ENCODE peak calls at places on chromosomes 16 and 17, in ten cellular contexts. One of them, this sample, is unnamed.

GRCh38 chr17:38922538-38923291 is 2.7 kb upstream of the LASP1NB start:
- DNase-seq in T-helper 9 cell: no peak
- DNase-seq in stimulated activated CD4-positive, alpha-beta T cell treated with anti-CD3 and anti-CD28 coated beads, Interleukin-2, amount 100 ng/mL, for 48 hours: no peak
- DNase-seq in activated effector memory CD4-positive, alpha-beta T cell treated with Interleukin-2 at 50 U/mL for 16 hours: no peak
- DNase-seq in activated CD4-positive, alpha-beta T cell treated with anti-CD3 and anti-CD28 coated beads, Interleukin-2, amount 50 U/mL, for 48 hours: no peak
- DNase-seq in GF-D8: no peak
- DNase-seq in T follicular helper cell: no peak
- DNase-seq in stimulated activated CD8-positive, alpha-beta memory T cell treated with anti-CD3 and anti-CD28 coated beads, Interleukin-15, amount 100 ng/mL, for 24 hours: no peak
- DNase-seq in CD4-positive, alpha-beta T cell: no peak
- DNase-seq in Peyer's patch: peak; percentile 16
- DNase-seq in this sample: no peak

GRCh38 chr16:7239547-7239946 is 93.1 kb upstream of the RBFOX1 start:
- DNase-seq in T follicular helper cell: no peak
- DNase-seq in activated effector memory CD4-positive, alpha-beta T cell treated with Interleukin-2 at 50 U/mL for 16 hours: no peak
- DNase-seq in Peyer's patch: no peak
- DNase-seq in activated CD4-positive, alpha-beta T cell treated with anti-CD3 and anti-CD28 coated beads, Interleukin-2, amount 50 U/mL, for 48 hours: no peak
- DNase-seq in GF-D8: no peak
- DNase-seq in T-helper 9 cell: no peak
- DNase-seq in CD4-positive, alpha-beta T cell: no peak
- DNase-seq in stimulated activated CD8-positive, alpha-beta memory T cell treated with anti-CD3 and anti-CD28 coated beads, Interleukin-15, amount 100 ng/mL, for 24 hours: no peak
- DNase-seq in stimulated activated CD4-positive, alpha-beta T cell treated with anti-CD3 and anti-CD28 coated beads, Interleukin-2, amount 100 ng/mL, for 48 hours: no peak
- DNase-seq in this sample: no peak

GRCh38 chr16:17068524-17068923 is 402.2 kb downstream of the XYLT1 start:
- DNase-seq in T-helper 9 cell: no peak
- DNase-seq in activated CD4-positive, alpha-beta T cell treated with anti-CD3 and anti-CD28 coated beads, Interleukin-2, amount 50 U/mL, for 48 hours: no peak
- DNase-seq in activated effector memory CD4-positive, alpha-beta T cell treated with Interleukin-2 at 50 U/mL for 16 hours: no peak
- DNase-seq in GF-D8: no peak
- DNase-seq in CD4-positive, alpha-beta T cell: no peak
- DNase-seq in stimulated activated CD8-positive, alpha-beta memory T cell treated with anti-CD3 and anti-CD28 coated beads, Interleukin-15, amount 100 ng/mL, for 24 hours: no peak
- DNase-seq in stimulated activated CD4-positive, alpha-beta T cell treated with anti-CD3 and anti-CD28 coated beads, Interleukin-2, amount 100 ng/mL, for 48 hours: no peak
- DNase-seq in T follicular helper cell: no peak
- DNase-seq in Peyer's patch: no peak
- DNase-seq in this sample: no peak

GRCh38 chr17:44038604-44039007 is 23.8 kb upstream of the TMEM101 start:
- DNase-seq in stimulated activated CD4-positive, alpha-beta T cell treated with anti-CD3 and anti-CD28 coated beads, Interleukin-2, amount 100 ng/mL, for 48 hours: no peak
- DNase-seq in activated CD4-positive, alpha-beta T cell treated with anti-CD3 and anti-CD28 coated beads, Interleukin-2, amount 50 U/mL, for 48 hours: no peak
- DNase-seq in activated effector memory CD4-positive, alpha-beta T cell treated with Interleukin-2 at 50 U/mL for 16 hours: no peak
- DNase-seq in Peyer's patch: no peak
- DNase-seq in stimulated activated CD8-positive, alpha-beta memory T cell treated with anti-CD3 and anti-CD28 coated beads, Interleukin-15, amount 100 ng/mL, for 24 hours: no peak
- DNase-seq in CD4-positive, alpha-beta T cell: no peak
- DNase-seq in T-helper 9 cell: no peak
- DNase-seq in T follicular helper cell: no peak
- DNase-seq in GF-D8: no peak
- DNase-seq in this sample: no peak

GRCh38 chr17:76816590-76817135 is 51.5 kb upstream of the MGAT5B start:
- DNase-seq in activated effector memory CD4-positive, alpha-beta T cell treated with Interleukin-2 at 50 U/mL for 16 hours: peak; percentile 50
- DNase-seq in activated CD4-positive, alpha-beta T cell treated with anti-CD3 and anti-CD28 coated beads, Interleukin-2, amount 50 U/mL, for 48 hours: peak; percentile 49
- DNase-seq in CD4-positive, alpha-beta T cell: peak; percentile 51
- DNase-seq in T-helper 9 cell: peak; percentile 34
- DNase-seq in stimulated activated CD8-positive, alpha-beta memory T cell treated with anti-CD3 and anti-CD28 coated beads, Interleukin-15, amount 100 ng/mL, for 24 hours: peak; percentile 13
- DNase-seq in Peyer's patch: peak; percentile 20
- DNase-seq in GF-D8: no peak
- DNase-seq in T follicular helper cell: peak; percentile 40
- DNase-seq in stimulated activated CD4-positive, alpha-beta T cell treated with anti-CD3 and anti-CD28 coated beads, Interleukin-2, amount 100 ng/mL, for 48 hours: peak; percentile 40
- DNase-seq in this sample: peak; percentile 27

GRCh38 chr17:60729854-60730253 is 52.2 kb downstream of the BCAS3 start:
- DNase-seq in T-helper 9 cell: no peak
- DNase-seq in activated effector memory CD4-positive, alpha-beta T cell treated with Interleukin-2 at 50 U/mL for 16 hours: no peak
- DNase-seq in stimulated activated CD8-positive, alpha-beta memory T cell treated with anti-CD3 and anti-CD28 coated beads, Interleukin-15, amount 100 ng/mL, for 24 hours: no peak
- DNase-seq in CD4-positive, alpha-beta T cell: no peak
- DNase-seq in GF-D8: no peak
- DNase-seq in T follicular helper cell: no peak
- DNase-seq in stimulated activated CD4-positive, alpha-beta T cell treated with anti-CD3 and anti-CD28 coated beads, Interleukin-2, amount 100 ng/mL, for 48 hours: no peak
- DNase-seq in Peyer's patch: no peak
- DNase-seq in activated CD4-positive, alpha-beta T cell treated with anti-CD3 and anti-CD28 coated beads, Interleukin-2, amount 50 U/mL, for 48 hours: no peak
- DNase-seq in this sample: no peak

GRCh38 chr17:57946798-57947358 is 8.3 kb downstream of the CUEDC1 start:
- DNase-seq in stimulated activated CD4-positive, alpha-beta T cell treated with anti-CD3 and anti-CD28 coated beads, Interleukin-2, amount 100 ng/mL, for 48 hours: no peak
- DNase-seq in T-helper 9 cell: no peak
- DNase-seq in stimulated activated CD8-positive, alpha-beta memory T cell treated with anti-CD3 and anti-CD28 coated beads, Interleukin-15, amount 100 ng/mL, for 24 hours: no peak
- DNase-seq in Peyer's patch: peak; percentile 57
- DNase-seq in activated CD4-positive, alpha-beta T cell treated with anti-CD3 and anti-CD28 coated beads, Interleukin-2, amount 50 U/mL, for 48 hours: peak; percentile 19
- DNase-seq in GF-D8: peak; percentile 12
- DNase-seq in activated effector memory CD4-positive, alpha-beta T cell treated with Interleukin-2 at 50 U/mL for 16 hours: no peak
- DNase-seq in CD4-positive, alpha-beta T cell: no peak
- DNase-seq in T follicular helper cell: no peak
- DNase-seq in this sample: peak; percentile 25

GRCh38 chr16:10971560-10971961 is 27.2 kb downstream of the CLEC16A start:
- DNase-seq in T follicular helper cell: no peak
- DNase-seq in CD4-positive, alpha-beta T cell: peak; percentile 27
- DNase-seq in Peyer's patch: peak; percentile 37
- DNase-seq in activated effector memory CD4-positive, alpha-beta T cell treated with Interleukin-2 at 50 U/mL for 16 hours: no peak
- DNase-seq in stimulated activated CD8-positive, alpha-beta memory T cell treated with anti-CD3 and anti-CD28 coated beads, Interleukin-15, amount 100 ng/mL, for 24 hours: no peak
- DNase-seq in stimulated activated CD4-positive, alpha-beta T cell treated with anti-CD3 and anti-CD28 coated beads, Interleukin-2, amount 100 ng/mL, for 48 hours: peak; percentile 44
- DNase-seq in GF-D8: peak; percentile 27
- DNase-seq in activated CD4-positive, alpha-beta T cell treated with anti-CD3 and anti-CD28 coated beads, Interleukin-2, amount 50 U/mL, for 48 hours: no peak
- DNase-seq in T-helper 9 cell: no peak
- DNase-seq in this sample: no peak

GRCh38 chr17:30549864-30550511 is 72.8 kb downstream of the GOSR1 start:
- DNase-seq in Peyer's patch: no peak
- DNase-seq in activated effector memory CD4-positive, alpha-beta T cell treated with Interleukin-2 at 50 U/mL for 16 hours: no peak
- DNase-seq in GF-D8: no peak
- DNase-seq in activated CD4-positive, alpha-beta T cell treated with anti-CD3 and anti-CD28 coated beads, Interleukin-2, amount 50 U/mL, for 48 hours: no peak
- DNase-seq in CD4-positive, alpha-beta T cell: no peak
- DNase-seq in T follicular helper cell: no peak
- DNase-seq in stimulated activated CD4-positive, alpha-beta T cell treated with anti-CD3 and anti-CD28 coated beads, Interleukin-2, amount 100 ng/mL, for 48 hours: no peak
- DNase-seq in stimulated activated CD8-positive, alpha-beta memory T cell treated with anti-CD3 and anti-CD28 coated beads, Interleukin-15, amount 100 ng/mL, for 24 hours: no peak
- DNase-seq in T-helper 9 cell: no peak
- DNase-seq in this sample: no peak

GRCh38 chr16:12575288-12575687 is 228.4 kb downstream of the CPPED1 start:
- DNase-seq in CD4-positive, alpha-beta T cell: no peak
- DNase-seq in Peyer's patch: no peak
- DNase-seq in stimulated activated CD8-positive, alpha-beta memory T cell treated with anti-CD3 and anti-CD28 coated beads, Interleukin-15, amount 100 ng/mL, for 24 hours: no peak
- DNase-seq in T-helper 9 cell: no peak
- DNase-seq in activated effector memory CD4-positive, alpha-beta T cell treated with Interleukin-2 at 50 U/mL for 16 hours: no peak
- DNase-seq in GF-D8: no peak
- DNase-seq in T follicular helper cell: no peak
- DNase-seq in stimulated activated CD4-positive, alpha-beta T cell treated with anti-CD3 and anti-CD28 coated beads, Interleukin-2, amount 100 ng/mL, for 48 hours: no peak
- DNase-seq in activated CD4-positive, alpha-beta T cell treated with anti-CD3 and anti-CD28 coated beads, Interleukin-2, amount 50 U/mL, for 48 hours: no peak
- DNase-seq in this sample: no peak

GRCh38 chr16:4653981-4654380 is 29.4 kb downstream of the MGRN1 start:
- DNase-seq in stimulated activated CD8-positive, alpha-beta memory T cell treated with anti-CD3 and anti-CD28 coated beads, Interleukin-15, amount 100 ng/mL, for 24 hours: no peak
- DNase-seq in Peyer's patch: no peak
- DNase-seq in GF-D8: no peak
- DNase-seq in CD4-positive, alpha-beta T cell: no peak
- DNase-seq in T follicular helper cell: no peak
- DNase-seq in activated effector memory CD4-positive, alpha-beta T cell treated with Interleukin-2 at 50 U/mL for 16 hours: no peak
- DNase-seq in stimulated activated CD4-positive, alpha-beta T cell treated with anti-CD3 and anti-CD28 coated beads, Interleukin-2, amount 100 ng/mL, for 48 hours: no peak
- DNase-seq in activated CD4-positive, alpha-beta T cell treated with anti-CD3 and anti-CD28 coated beads, Interleukin-2, amount 50 U/mL, for 48 hours: no peak
- DNase-seq in T-helper 9 cell: no peak
- DNase-seq in this sample: no peak

GRCh38 chr16:13767215-13767614 is 152.7 kb upstream of the ERCC4 start:
- DNase-seq in T follicular helper cell: no peak
- DNase-seq in activated CD4-positive, alpha-beta T cell treated with anti-CD3 and anti-CD28 coated beads, Interleukin-2, amount 50 U/mL, for 48 hours: no peak
- DNase-seq in stimulated activated CD8-positive, alpha-beta memory T cell treated with anti-CD3 and anti-CD28 coated beads, Interleukin-15, amount 100 ng/mL, for 24 hours: no peak
- DNase-seq in T-helper 9 cell: no peak
- DNase-seq in activated effector memory CD4-positive, alpha-beta T cell treated with Interleukin-2 at 50 U/mL for 16 hours: no peak
- DNase-seq in Peyer's patch: no peak
- DNase-seq in stimulated activated CD4-positive, alpha-beta T cell treated with anti-CD3 and anti-CD28 coated beads, Interleukin-2, amount 100 ng/mL, for 48 hours: no peak
- DNase-seq in GF-D8: no peak
- DNase-seq in CD4-positive, alpha-beta T cell: no peak
- DNase-seq in this sample: no peak

GRCh38 chr16:89393731-89394406 is 96.5 kb downstream of the ANKRD11 start:
- DNase-seq in Peyer's patch: no peak
- DNase-seq in T follicular helper cell: no peak
- DNase-seq in T-helper 9 cell: no peak
- DNase-seq in activated CD4-positive, alpha-beta T cell treated with anti-CD3 and anti-CD28 coated beads, Interleukin-2, amount 50 U/mL, for 48 hours: no peak
- DNase-seq in stimulated activated CD4-positive, alpha-beta T cell treated with anti-CD3 and anti-CD28 coated beads, Interleukin-2, amount 100 ng/mL, for 48 hours: no peak
- DNase-seq in GF-D8: no peak
- DNase-seq in stimulated activated CD8-positive, alpha-beta memory T cell treated with anti-CD3 and anti-CD28 coated beads, Interleukin-15, amount 100 ng/mL, for 24 hours: no peak
- DNase-seq in CD4-positive, alpha-beta T cell: no peak
- DNase-seq in activated effector memory CD4-positive, alpha-beta T cell treated with Interleukin-2 at 50 U/mL for 16 hours: no peak
- DNase-seq in this sample: no peak

GRCh38 chr17:17732892-17733670 is 51.8 kb downstream of the RAI1 start:
- DNase-seq in GF-D8: no peak
- DNase-seq in activated CD4-positive, alpha-beta T cell treated with anti-CD3 and anti-CD28 coated beads, Interleukin-2, amount 50 U/mL, for 48 hours: no peak
- DNase-seq in T-helper 9 cell: no peak
- DNase-seq in T follicular helper cell: no peak
- DNase-seq in stimulated activated CD4-positive, alpha-beta T cell treated with anti-CD3 and anti-CD28 coated beads, Interleukin-2, amount 100 ng/mL, for 48 hours: no peak
- DNase-seq in CD4-positive, alpha-beta T cell: no peak
- DNase-seq in activated effector memory CD4-positive, alpha-beta T cell treated with Interleukin-2 at 50 U/mL for 16 hours: no peak
- DNase-seq in Peyer's patch: no peak
- DNase-seq in stimulated activated CD8-positive, alpha-beta memory T cell treated with anti-CD3 and anti-CD28 coated beads, Interleukin-15, amount 100 ng/mL, for 24 hours: no peak
- DNase-seq in this sample: no peak

GRCh38 chr17:77735051-77735340 is 223.5 kb upstream of the TNRC6C start:
- DNase-seq in stimulated activated CD8-positive, alpha-beta memory T cell treated with anti-CD3 and anti-CD28 coated beads, Interleukin-15, amount 100 ng/mL, for 24 hours: no peak
- DNase-seq in CD4-positive, alpha-beta T cell: no peak
- DNase-seq in T follicular helper cell: no peak
- DNase-seq in Peyer's patch: no peak
- DNase-seq in GF-D8: no peak
- DNase-seq in T-helper 9 cell: no peak
- DNase-seq in activated CD4-positive, alpha-beta T cell treated with anti-CD3 and anti-CD28 coated beads, Interleukin-2, amount 50 U/mL, for 48 hours: no peak
- DNase-seq in activated effector memory CD4-positive, alpha-beta T cell treated with Interleukin-2 at 50 U/mL for 16 hours: no peak
- DNase-seq in stimulated activated CD4-positive, alpha-beta T cell treated with anti-CD3 and anti-CD28 coated beads, Interleukin-2, amount 100 ng/mL, for 48 hours: no peak
- DNase-seq in this sample: no peak

GRCh38 chr16:89721644-89722391 is 481 bp downstream of the ZNF276 start:
- DNase-seq in CD4-positive, alpha-beta T cell: peak; percentile 88
- DNase-seq in activated effector memory CD4-positive, alpha-beta T cell treated with Interleukin-2 at 50 U/mL for 16 hours: peak; percentile 92
- DNase-seq in activated CD4-positive, alpha-beta T cell treated with anti-CD3 and anti-CD28 coated beads, Interleukin-2, amount 50 U/mL, for 48 hours: peak; percentile 82
- DNase-seq in T-helper 9 cell: peak; percentile 87
- DNase-seq in T follicular helper cell: peak; percentile 87
- DNase-seq in Peyer's patch: peak; percentile 85
- DNase-seq in stimulated activated CD8-positive, alpha-beta memory T cell treated with anti-CD3 and anti-CD28 coated beads, Interleukin-15, amount 100 ng/mL, for 24 hours: peak; percentile 68
- DNase-seq in stimulated activated CD4-positive, alpha-beta T cell treated with anti-CD3 and anti-CD28 coated beads, Interleukin-2, amount 100 ng/mL, for 48 hours: peak; percentile 64
- DNase-seq in GF-D8: peak; percentile 70
- DNase-seq in this sample: peak; percentile 77

GRCh38 chr17:66944365-66945203 is 19.9 kb upstream of the CACNG4 start:
- DNase-seq in activated CD4-positive, alpha-beta T cell treated with anti-CD3 and anti-CD28 coated beads, Interleukin-2, amount 50 U/mL, for 48 hours: no peak
- DNase-seq in CD4-positive, alpha-beta T cell: no peak
- DNase-seq in T-helper 9 cell: no peak
- DNase-seq in stimulated activated CD4-positive, alpha-beta T cell treated with anti-CD3 and anti-CD28 coated beads, Interleukin-2, amount 100 ng/mL, for 48 hours: no peak
- DNase-seq in Peyer's patch: no peak
- DNase-seq in activated effector memory CD4-positive, alpha-beta T cell treated with Interleukin-2 at 50 U/mL for 16 hours: no peak
- DNase-seq in GF-D8: no peak
- DNase-seq in T follicular helper cell: no peak
- DNase-seq in stimulated activated CD8-positive, alpha-beta memory T cell treated with anti-CD3 and anti-CD28 coated beads, Interleukin-15, amount 100 ng/mL, for 24 hours: no peak
- DNase-seq in this sample: no peak

GRCh38 chr16:57372372-57373116 is at the start of gene CX3CL1:
- DNase-seq in activated effector memory CD4-positive, alpha-beta T cell treated with Interleukin-2 at 50 U/mL for 16 hours: no peak
- DNase-seq in T-helper 9 cell: no peak
- DNase-seq in stimulated activated CD4-positive, alpha-beta T cell treated with anti-CD3 and anti-CD28 coated beads, Interleukin-2, amount 100 ng/mL, for 48 hours: no peak
- DNase-seq in Peyer's patch: no peak
- DNase-seq in T follicular helper cell: no peak
- DNase-seq in activated CD4-positive, alpha-beta T cell treated with anti-CD3 and anti-CD28 coated beads, Interleukin-2, amount 50 U/mL, for 48 hours: no peak
- DNase-seq in stimulated activated CD8-positive, alpha-beta memory T cell treated with anti-CD3 and anti-CD28 coated beads, Interleukin-15, amount 100 ng/mL, for 24 hours: no peak
- DNase-seq in CD4-positive, alpha-beta T cell: no peak
- DNase-seq in GF-D8: no peak
- DNase-seq in this sample: no peak

GRCh38 chr17:58333396-58334207 is 5.0 kb upstream of the TSPOAP1 start:
- DNase-seq in GF-D8: peak; percentile 66
- DNase-seq in CD4-positive, alpha-beta T cell: no peak
- DNase-seq in stimulated activated CD8-positive, alpha-beta memory T cell treated with anti-CD3 and anti-CD28 coated beads, Interleukin-15, amount 100 ng/mL, for 24 hours: no peak
- DNase-seq in T follicular helper cell: no peak
- DNase-seq in activated CD4-positive, alpha-beta T cell treated with anti-CD3 and anti-CD28 coated beads, Interleukin-2, amount 50 U/mL, for 48 hours: peak; percentile 37
- DNase-seq in activated effector memory CD4-positive, alpha-beta T cell treated with Interleukin-2 at 50 U/mL for 16 hours: no peak
- DNase-seq in T-helper 9 cell: no peak
- DNase-seq in stimulated activated CD4-positive, alpha-beta T cell treated with anti-CD3 and anti-CD28 coated beads, Interleukin-2, amount 100 ng/mL, for 48 hours: no peak
- DNase-seq in Peyer's patch: peak; percentile 46
- DNase-seq in this sample: peak; percentile 25

GRCh38 chr17:82097187-82097918 is 683 bp downstream of the FASN start:
- DNase-seq in T-helper 9 cell: no peak
- DNase-seq in activated CD4-positive, alpha-beta T cell treated with anti-CD3 and anti-CD28 coated beads, Interleukin-2, amount 50 U/mL, for 48 hours: peak; percentile 38
- DNase-seq in CD4-positive, alpha-beta T cell: no peak
- DNase-seq in stimulated activated CD8-positive, alpha-beta memory T cell treated with anti-CD3 and anti-CD28 coated beads, Interleukin-15, amount 100 ng/mL, for 24 hours: no peak
- DNase-seq in stimulated activated CD4-positive, alpha-beta T cell treated with anti-CD3 and anti-CD28 coated beads, Interleukin-2, amount 100 ng/mL, for 48 hours: no peak
- DNase-seq in T follicular helper cell: no peak
- DNase-seq in Peyer's patch: peak; percentile 33
- DNase-seq in GF-D8: no peak
- DNase-seq in activated effector memory CD4-positive, alpha-beta T cell treated with Interleukin-2 at 50 U/mL for 16 hours: no peak
- DNase-seq in this sample: no peak

GRCh38 chr16:83714286-83714685 is 93.5 kb upstream of the HSBP1 start:
- DNase-seq in T follicular helper cell: no peak
- DNase-seq in stimulated activated CD8-positive, alpha-beta memory T cell treated with anti-CD3 and anti-CD28 coated beads, Interleukin-15, amount 100 ng/mL, for 24 hours: no peak
- DNase-seq in activated CD4-positive, alpha-beta T cell treated with anti-CD3 and anti-CD28 coated beads, Interleukin-2, amount 50 U/mL, for 48 hours: no peak
- DNase-seq in GF-D8: no peak
- DNase-seq in activated effector memory CD4-positive, alpha-beta T cell treated with Interleukin-2 at 50 U/mL for 16 hours: no peak
- DNase-seq in Peyer's patch: no peak
- DNase-seq in stimulated activated CD4-positive, alpha-beta T cell treated with anti-CD3 and anti-CD28 coated beads, Interleukin-2, amount 100 ng/mL, for 48 hours: no peak
- DNase-seq in CD4-positive, alpha-beta T cell: no peak
- DNase-seq in T-helper 9 cell: no peak
- DNase-seq in this sample: no peak

GRCh38 chr16:5504028-5504758 is 406.6 kb upstream of the EEF2KMT start:
- DNase-seq in CD4-positive, alpha-beta T cell: no peak
- DNase-seq in T follicular helper cell: no peak
- DNase-seq in activated effector memory CD4-positive, alpha-beta T cell treated with Interleukin-2 at 50 U/mL for 16 hours: no peak
- DNase-seq in stimulated activated CD4-positive, alpha-beta T cell treated with anti-CD3 and anti-CD28 coated beads, Interleukin-2, amount 100 ng/mL, for 48 hours: no peak
- DNase-seq in T-helper 9 cell: no peak
- DNase-seq in GF-D8: no peak
- DNase-seq in activated CD4-positive, alpha-beta T cell treated with anti-CD3 and anti-CD28 coated beads, Interleukin-2, amount 50 U/mL, for 48 hours: no peak
- DNase-seq in stimulated activated CD8-positive, alpha-beta memory T cell treated with anti-CD3 and anti-CD28 coated beads, Interleukin-15, amount 100 ng/mL, for 24 hours: no peak
- DNase-seq in Peyer's patch: no peak
- DNase-seq in this sample: no peak

GRCh38 chr16:15981382-15981781 is 32.0 kb downstream of the ABCC1 start:
- DNase-seq in activated CD4-positive, alpha-beta T cell treated with anti-CD3 and anti-CD28 coated beads, Interleukin-2, amount 50 U/mL, for 48 hours: no peak
- DNase-seq in T follicular helper cell: no peak
- DNase-seq in stimulated activated CD8-positive, alpha-beta memory T cell treated with anti-CD3 and anti-CD28 coated beads, Interleukin-15, amount 100 ng/mL, for 24 hours: no peak
- DNase-seq in activated effector memory CD4-positive, alpha-beta T cell treated with Interleukin-2 at 50 U/mL for 16 hours: no peak
- DNase-seq in T-helper 9 cell: no peak
- DNase-seq in GF-D8: no peak
- DNase-seq in Peyer's patch: no peak
- DNase-seq in CD4-positive, alpha-beta T cell: no peak
- DNase-seq in stimulated activated CD4-positive, alpha-beta T cell treated with anti-CD3 and anti-CD28 coated beads, Interleukin-2, amount 100 ng/mL, for 48 hours: no peak
- DNase-seq in this sample: no peak

GRCh38 chr17:31499771-31500554 is 108.5 kb downstream of the RAB11FIP4 start:
- DNase-seq in stimulated activated CD8-positive, alpha-beta memory T cell treated with anti-CD3 and anti-CD28 coated beads, Interleukin-15, amount 100 ng/mL, for 24 hours: no peak
- DNase-seq in activated CD4-positive, alpha-beta T cell treated with anti-CD3 and anti-CD28 coated beads, Interleukin-2, amount 50 U/mL, for 48 hours: peak; percentile 57
- DNase-seq in T-helper 9 cell: no peak
- DNase-seq in activated effector memory CD4-positive, alpha-beta T cell treated with Interleukin-2 at 50 U/mL for 16 hours: no peak
- DNase-seq in Peyer's patch: no peak
- DNase-seq in stimulated activated CD4-positive, alpha-beta T cell treated with anti-CD3 and anti-CD28 coated beads, Interleukin-2, amount 100 ng/mL, for 48 hours: no peak
- DNase-seq in T follicular helper cell: no peak
- DNase-seq in CD4-positive, alpha-beta T cell: no peak
- DNase-seq in GF-D8: no peak
- DNase-seq in this sample: no peak

GRCh38 chr16:87176735-87177134 is 140.5 kb downstream of the C16orf95 start:
- DNase-seq in activated effector memory CD4-positive, alpha-beta T cell treated with Interleukin-2 at 50 U/mL for 16 hours: no peak
- DNase-seq in Peyer's patch: no peak
- DNase-seq in T-helper 9 cell: no peak
- DNase-seq in activated CD4-positive, alpha-beta T cell treated with anti-CD3 and anti-CD28 coated beads, Interleukin-2, amount 50 U/mL, for 48 hours: no peak
- DNase-seq in T follicular helper cell: no peak
- DNase-seq in stimulated activated CD8-positive, alpha-beta memory T cell treated with anti-CD3 and anti-CD28 coated beads, Interleukin-15, amount 100 ng/mL, for 24 hours: no peak
- DNase-seq in CD4-positive, alpha-beta T cell: no peak
- DNase-seq in stimulated activated CD4-positive, alpha-beta T cell treated with anti-CD3 and anti-CD28 coated beads, Interleukin-2, amount 100 ng/mL, for 48 hours: no peak
- DNase-seq in GF-D8: no peak
- DNase-seq in this sample: no peak

GRCh38 chr17:60525347-60525623 is 757 bp downstream of the APPBP2 start:
- DNase-seq in activated CD4-positive, alpha-beta T cell treated with anti-CD3 and anti-CD28 coated beads, Interleukin-2, amount 50 U/mL, for 48 hours: no peak
- DNase-seq in Peyer's patch: no peak
- DNase-seq in stimulated activated CD8-positive, alpha-beta memory T cell treated with anti-CD3 and anti-CD28 coated beads, Interleukin-15, amount 100 ng/mL, for 24 hours: no peak
- DNase-seq in CD4-positive, alpha-beta T cell: no peak
- DNase-seq in GF-D8: no peak
- DNase-seq in stimulated activated CD4-positive, alpha-beta T cell treated with anti-CD3 and anti-CD28 coated beads, Interleukin-2, amount 100 ng/mL, for 48 hours: no peak
- DNase-seq in T-helper 9 cell: no peak
- DNase-seq in activated effector memory CD4-positive, alpha-beta T cell treated with Interleukin-2 at 50 U/mL for 16 hours: no peak
- DNase-seq in T follicular helper cell: no peak
- DNase-seq in this sample: no peak

GRCh38 chr16:86286991-86287640 is 223.2 kb upstream of the FOXF1 start:
- DNase-seq in CD4-positive, alpha-beta T cell: no peak
- DNase-seq in Peyer's patch: no peak
- DNase-seq in stimulated activated CD8-positive, alpha-beta memory T cell treated with anti-CD3 and anti-CD28 coated beads, Interleukin-15, amount 100 ng/mL, for 24 hours: no peak
- DNase-seq in activated effector memory CD4-positive, alpha-beta T cell treated with Interleukin-2 at 50 U/mL for 16 hours: no peak
- DNase-seq in T follicular helper cell: no peak
- DNase-seq in stimulated activated CD4-positive, alpha-beta T cell treated with anti-CD3 and anti-CD28 coated beads, Interleukin-2, amount 100 ng/mL, for 48 hours: no peak
- DNase-seq in activated CD4-positive, alpha-beta T cell treated with anti-CD3 and anti-CD28 coated beads, Interleukin-2, amount 50 U/mL, for 48 hours: no peak
- DNase-seq in GF-D8: no peak
- DNase-seq in T-helper 9 cell: no peak
- DNase-seq in this sample: no peak

GRCh38 chr17:37064166-37064565 is 115.4 kb downstream of the AATF start:
- DNase-seq in GF-D8: no peak
- DNase-seq in T-helper 9 cell: no peak
- DNase-seq in activated CD4-positive, alpha-beta T cell treated with anti-CD3 and anti-CD28 coated beads, Interleukin-2, amount 50 U/mL, for 48 hours: no peak
- DNase-seq in CD4-positive, alpha-beta T cell: no peak
- DNase-seq in activated effector memory CD4-positive, alpha-beta T cell treated with Interleukin-2 at 50 U/mL for 16 hours: no peak
- DNase-seq in stimulated activated CD8-positive, alpha-beta memory T cell treated with anti-CD3 and anti-CD28 coated beads, Interleukin-15, amount 100 ng/mL, for 24 hours: no peak
- DNase-seq in Peyer's patch: no peak
- DNase-seq in stimulated activated CD4-positive, alpha-beta T cell treated with anti-CD3 and anti-CD28 coated beads, Interleukin-2, amount 100 ng/mL, for 48 hours: no peak
- DNase-seq in T follicular helper cell: no peak
- DNase-seq in this sample: no peak

This sample was measured in natural killer cell.